ENCODE peak calls at places on chromosomes 11 and 22, in eight cellular contexts. A, Q, D, K, J, W, V and O are unnamed samples.

GRCh38 chr11:35235944-35236666 is 97.1 kb downstream of the CD44 start:
- DNase-seq in A (no peak), D (no peak), W (no peak), K (no peak), V (no peak), J (peak; percentile 92), Q (no peak), O (no peak)

GRCh38 chr11:85634747-85635146 is 6.4 kb downstream of the TMEM126B start:
- DNase-seq in A (no peak), D (no peak), V (no peak), W (no peak), Q (no peak), K (no peak), J (no peak), O (no peak)

GRCh38 chr11:20035701-20036601 is 124.3 kb downstream of the DBX1 start:
- DNase-seq in A (no peak), D (peak; percentile 97), Q (no peak), J (no peak), V (peak; percentile 94), W (no peak), K (no peak), O (no peak)

GRCh38 chr11:45885274-45885920 is at the start of gene MAPK8IP1:
- DNase-seq in Q (peak; percentile 94), W (peak; percentile 97), A (peak; percentile 65), J (peak; percentile 73), K (peak; percentile 55), V (peak; percentile 35), D (peak; percentile 17), O (no peak)

GRCh38 chr22:36659762-36660509 is 43.6 kb downstream of the CACNG2 start:
- DNase-seq in Q (no peak), A (peak; percentile 93), K (peak; percentile 86), W (peak; percentile 88), J (peak; percentile 93), D (peak; percentile 81), V (peak; percentile 92), O (peak; percentile 97)

GRCh38 chr11:119103793-119104192 is 2.1 kb upstream of the DPAGT1 start:
- DNase-seq in K (no peak), A (no peak), W (no peak), J (no peak), V (no peak), Q (no peak), D (no peak), O (no peak)

GRCh38 chr22:19448076-19448607 is 631 bp upstream of the C22orf39 start:
- DNase-seq in D (peak; percentile 59), V (peak; percentile 76), Q (peak; percentile 60), J (peak; percentile 57), W (peak; percentile 76), K (no peak), A (no peak), O (no peak)

GRCh38 chr22:20239063-20239950 is 28.8 kb downstream of the RTN4R start:
- DNase-seq in A (no peak), Q (no peak), V (no peak), J (no peak), K (peak; percentile 59), D (no peak), W (no peak), O (peak; percentile 88)

GRCh38 chr11:110859998-110860397 is 147.8 kb upstream of the ARHGAP20 start:
- DNase-seq in A (no peak), Q (no peak), D (no peak), W (no peak), K (no peak), V (no peak), J (no peak), O (no peak)

GRCh38 chr11:79428406-79428805 is 12.4 kb downstream of the TENM4 start:
- DNase-seq in V (no peak), K (no peak), J (no peak), W (no peak), A (no peak), D (peak; percentile 52), Q (no peak), O (no peak)

GRCh38 chr11:33598426-33599069 is 102.1 kb downstream of the C11orf91 start:
- DNase-seq in V (no peak), D (no peak), Q (peak; percentile 67), K (no peak), A (no peak), W (peak; percentile 56), J (peak; percentile 13), O (no peak)

GRCh38 chr22:30115705-30116104 is 35.4 kb downstream of the HORMAD2 start:
- DNase-seq in W (no peak), K (no peak), A (no peak), Q (no peak), J (no peak), V (no peak), D (no peak), O (no peak)

GRCh38 chr11:47786373-47786772 is 19.2 kb upstream of the FNBP4 start:
- DNase-seq in K (peak; percentile 68), A (no peak), Q (no peak), W (peak; percentile 18), V (peak; percentile 13), J (peak; percentile 18), D (peak; percentile 11), O (no peak)

GRCh38 chr22:20648306-20648903 is 125.5 kb upstream of the SERPIND1 start:
- DNase-seq in J (no peak), Q (no peak), W (no peak), A (no peak), K (no peak), D (no peak), V (no peak), O (no peak)

GRCh38 chr11:95338430-95338991 is 107.5 kb upstream of the SESN3 start:
- DNase-seq in J (peak; percentile 37), D (peak; percentile 91), W (no peak), Q (no peak), A (peak; percentile 66), K (peak; percentile 55), V (peak; percentile 95), O (no peak)

GRCh38 chr11:1453611-1454386 is 32.8 kb downstream of the MOB2 start:
- DNase-seq in V (no peak), W (no peak), J (peak; percentile 67), Q (peak; percentile 73), A (no peak), D (no peak), K (no peak), O (no peak)

GRCh38 chr11:4019891-4020290 is 74.7 kb upstream of the RRM1 start:
- DNase-seq in Q (no peak), V (peak; percentile 53), A (no peak), J (no peak), D (no peak), W (peak; percentile 46), K (no peak), O (no peak)

GRCh38 chr11:62721994-62722393 is 5.3 kb downstream of the HNRNPUL2 start:
- DNase-seq in V (peak; percentile 67), J (no peak), W (no peak), D (no peak), A (no peak), K (no peak), Q (peak; percentile 51), O (no peak)

GRCh38 chr11:117230981-117231636 is 764 bp downstream of the PCSK7 start:
- DNase-seq in J (no peak), Q (no peak), V (no peak), A (no peak), W (no peak), D (no peak), K (no peak), O (no peak)

GRCh38 chr11:130216591-130217132 is 57.1 kb downstream of the ST14 start:
- DNase-seq in K (no peak), V (no peak), D (no peak), Q (no peak), A (peak; percentile 37), J (no peak), W (no peak), O (no peak)

GRCh38 chr11:70000228-70000627 is 77.9 kb upstream of the ANO1 start:
- DNase-seq in V (no peak), J (no peak), D (no peak), W (no peak), Q (no peak), A (no peak), K (no peak), O (no peak)
- H3K4me1 ChIP-seq in V (no peaks in the 10 kb centered on the region), J (no peaks in the 10 kb centered on the region), D (peaks cover 4% of the 10 kb centered on the region), W (no peaks in the 10 kb centered on the region), Q (no peaks in the 10 kb centered on the region), A (no peaks in the 10 kb centered on the region), K (no peaks in the 10 kb centered on the region), O (no peaks in the 10 kb centered on the region)

GRCh38 chr22:22425783-22426624 is 82.5 kb downstream of the ZNF280B start:
- DNase-seq in D (no peak), Q (no peak), V (no peak), J (no peak), K (no peak), A (no peak), W (no peak), O (no peak)

GRCh38 chr22:22428222-22429098 is 80.1 kb downstream of the ZNF280B start:
- DNase-seq in K (no peak), J (no peak), W (no peak), V (no peak), D (no peak), A (no peak), Q (no peak), O (no peak)

GRCh38 chr22:22425366-22425765 is 83.2 kb downstream of the ZNF280B start:
- DNase-seq in Q (no peak), A (no peak), W (no peak), J (no peak), V (no peak), D (no peak), K (no peak), O (no peak)

GRCh38 chr22:22429374-22430108 is 79.0 kb downstream of the ZNF280B start:
- DNase-seq in A (no peak), J (no peak), Q (no peak), K (no peak), D (no peak), V (no peak), W (no peak), O (no peak)

GRCh38 chr22:22427542-22428065 is 80.9 kb downstream of the ZNF280B start:
- DNase-seq in Q (no peak), D (no peak), V (no peak), J (no peak), A (no peak), W (no peak), K (no peak), O (no peak)
- H3K4me1 ChIP-seq in Q (peaks cover 5% of the 10 kb centered on the region), D (no peaks in the 10 kb centered on the region), V (peaks cover 2% of the 10 kb centered on the region), J (no peaks in the 10 kb centered on the region), A (no peaks in the 10 kb centered on the region), W (no peaks in the 10 kb centered on the region), K (no peaks in the 10 kb centered on the region), O (no peaks in the 10 kb centered on the region)

GRCh38 chr11:114132944-114133394 is 73.5 kb downstream of the ZBTB16 start:
- DNase-seq in D (peak; percentile 61), V (no peak), W (no peak), A (no peak), J (no peak), K (no peak), Q (no peak), O (peak; percentile 85)
- H3K4me1 ChIP-seq in D (no peaks in the 10 kb centered on the region), V (no peaks in the 10 kb centered on the region), W (no peaks in the 10 kb centered on the region), A (peaks cover 100% of the 10 kb centered on the region), J (peaks cover 96% of the 10 kb centered on the region), K (peaks cover 99% of the 10 kb centered on the region), Q (peaks cover 55% of the 10 kb centered on the region), O (peaks cover 23% of the 10 kb centered on the region)

DNA sequence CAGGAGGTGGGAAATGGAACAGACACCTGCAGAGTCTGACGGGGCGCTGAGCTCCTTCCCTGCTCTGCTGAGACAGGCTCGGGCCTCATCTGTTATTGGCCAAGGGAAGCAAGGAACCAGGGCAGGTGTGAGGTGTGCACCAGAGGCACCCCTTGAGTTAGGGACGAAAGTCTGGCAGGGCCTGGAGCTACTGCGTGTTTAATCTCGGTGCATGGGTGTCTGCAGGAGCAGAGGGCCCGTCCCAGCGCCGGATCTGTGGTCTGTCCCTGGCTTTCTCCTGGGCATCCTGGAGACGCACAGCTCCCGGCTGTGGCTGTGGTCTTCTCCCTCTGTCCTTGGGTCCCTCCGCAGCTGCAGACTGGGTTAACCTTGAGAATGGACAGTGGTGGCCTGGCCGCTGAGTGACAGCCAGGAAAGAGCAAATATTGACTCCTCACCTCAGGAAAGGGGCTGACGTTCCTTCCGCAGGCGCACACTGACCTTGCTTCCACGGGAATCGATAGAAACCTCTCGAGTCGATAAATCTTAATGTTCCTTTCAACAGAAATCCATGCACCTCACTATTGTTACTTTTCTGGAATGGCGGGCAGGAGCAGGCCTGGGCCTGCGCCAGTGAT is 975.6 kb downstream of the BRD1 start:
- DNase-seq in V (no peak), Q (no peak), A (no peak), J (no peak), D (no peak), W (no peak), K (no peak), O (no peak)
- H3K4me1 ChIP-seq in V (no peaks in the 10 kb centered on the region), Q (peaks cover 5% of the 10 kb centered on the region), A (no peaks in the 10 kb centered on the region), J (no peaks in the 10 kb centered on the region), D (no peaks in the 10 kb centered on the region), W (no peaks in the 10 kb centered on the region), K (no peaks in the 10 kb centered on the region), O (no peaks in the 10 kb centered on the region)